ENCODE peak calls at places on chromosomes 7 and 10, in five cellular contexts. K is gastrocnemius medialis, X is lower lobe of right lung, M is GM12865, V is GM23338. T is an unnamed sample.

GRCh38 chr10:79349072-79349491 is 1.8 kb downstream of the PPIF start:
- DNase-seq in M (no peak), K (no peak), V (no peak), X (no peak), T (no peak)

GRCh38 chr7:106717997-106718871 is 57.3 kb upstream of the CCDC71L start:
- DNase-seq in X (no peak), V (peak; percentile 52), K (no peak), M (peak; percentile 71), T (peak; percentile 88)

GRCh38 chr7:66076459-66077329 is 1.1 kb downstream of the ASL start:
- DNase-seq in M (no peak), K (no peak), X (no peak), V (no peak), T (no peak)

GRCh38 chr10:35025916-35026315 is 64.2 kb downstream of the CUL2 start:
- DNase-seq in M (no peak), X (no peak), K (no peak), V (no peak), T (no peak)

GRCh38 chr10:30759423-30759822 is 129.9 kb upstream of the LYZL2 start:
- DNase-seq in M (no peak), X (no peak), V (no peak), K (no peak), T (no peak)

GRCh38 chr7:31145339-31145738 is 93.2 kb downstream of the ADCYAP1R1 start:
- DNase-seq in V (peak; percentile 36), X (no peak), K (no peak), M (no peak), T (no peak)

GRCh38 chr7:122628651-122629411 is 70.1 kb downstream of the RNF133 start:
- DNase-seq in K (no peak), V (no peak), X (no peak), M (no peak), T (no peak)

GRCh38 chr7:50153141-50153540 is 60.1 kb upstream of the ZPBP start:
- DNase-seq in V (no peak), M (peak; percentile 34), X (no peak), K (no peak), T (no peak)

GRCh38 chr7:51010534-51010933 is 227.8 kb upstream of the GRB10 start:
- DNase-seq in K (no peak), M (no peak), X (no peak), V (no peak), T (no peak)

GRCh38 chr10:13515467-13515866 is 13.3 kb downstream of the BEND7 start:
- DNase-seq in X (no peak), M (no peak), K (no peak), V (no peak), T (no peak)

GRCh38 chr7:44212018-44212417 is 11.2 kb downstream of the YKT6 start:
- DNase-seq in V (no peak), X (no peak), M (no peak), K (no peak), T (no peak)

GRCh38 chr10:43921881-43922280 is 273.2 kb upstream of the ZNF32 start:
- DNase-seq in M (no peak), V (no peak), X (no peak), K (no peak), T (no peak)

GRCh38 chr7:28618383-28618782 is 206.1 kb downstream of the CREB5 start:
- DNase-seq in V (no peak), M (no peak), X (no peak), K (no peak), T (no peak)

GRCh38 chr10:102599565-102600327 is 44.5 kb upstream of the TRIM8 start:
- DNase-seq in K (no peak), X (no peak), M (no peak), V (no peak), T (no peak)

GRCh38 chr7:132771301-132771730 is 195.0 kb upstream of the PLXNA4 start:
- DNase-seq in V (peak; percentile 21), M (no peak), K (no peak), X (no peak), T (no peak)

GRCh38 chr7:39133088-39133487 is 155.4 kb downstream of the POU6F2 start:
- DNase-seq in M (peak; percentile 2), X (no peak), K (no peak), V (no peak), T (no peak)

GRCh38 chr7:107133396-107133795 is 35.4 kb upstream of the HBP1 start:
- DNase-seq in V (no peak), K (no peak), X (no peak), M (no peak), T (no peak)

GRCh38 chr10:103798511-103798910 is 56.9 kb downstream of the SH3PXD2A start:
- DNase-seq in V (no peak), K (no peak), M (no peak), X (no peak), T (no peak)

GRCh38 chr10:24952701-24953349 is 419 bp upstream of the PRTFDC1 start:
- DNase-seq in X (peak; percentile 49), K (peak; percentile 23), M (peak; percentile 49), V (peak; percentile 79), T (no peak)

GRCh38 chr7:116598278-116598677 is 73.4 kb downstream of the CAV1 start:
- DNase-seq in M (peak; percentile 38), X (no peak), K (no peak), V (no peak), T (no peak)

GRCh38 chr7:95586951-95587301 is 9.4 kb downstream of the PDK4 start:
- DNase-seq in V (no peak), K (no peak), X (no peak), M (no peak), T (no peak)

GRCh38 chr7:3266240-3266639 is 34.8 kb upstream of the SDK1 start:
- DNase-seq in V (no peak), X (no peak), K (no peak), M (no peak), T (no peak)

GRCh38 chr10:74901240-74901827 is 74.9 kb downstream of the KAT6B start:
- DNase-seq in M (no peak), X (no peak), K (no peak), V (no peak), T (no peak)

GRCh38 chr7:66930341-66930740 is 9.3 kb downstream of the TMEM248 start:
- DNase-seq in M (no peak), X (no peak), V (peak; percentile 84), K (no peak), T (no peak)

GRCh38 chr10:94292448-94293118 is 70.2 kb downstream of the NOC3L start:
- DNase-seq in X (no peak), M (no peak), V (no peak), K (no peak), T (no peak)

GRCh38 chr10:98242823-98243222 is 25.2 kb downstream of the LOXL4 start:
- DNase-seq in M (no peak), K (no peak), V (no peak), X (no peak), T (no peak)
- TF ChIP-seq CTCF in M (no peak), K (no peak), V (peak; percentile 52), X (peak; percentile 31), T (peak; percentile 27)

DNA sequence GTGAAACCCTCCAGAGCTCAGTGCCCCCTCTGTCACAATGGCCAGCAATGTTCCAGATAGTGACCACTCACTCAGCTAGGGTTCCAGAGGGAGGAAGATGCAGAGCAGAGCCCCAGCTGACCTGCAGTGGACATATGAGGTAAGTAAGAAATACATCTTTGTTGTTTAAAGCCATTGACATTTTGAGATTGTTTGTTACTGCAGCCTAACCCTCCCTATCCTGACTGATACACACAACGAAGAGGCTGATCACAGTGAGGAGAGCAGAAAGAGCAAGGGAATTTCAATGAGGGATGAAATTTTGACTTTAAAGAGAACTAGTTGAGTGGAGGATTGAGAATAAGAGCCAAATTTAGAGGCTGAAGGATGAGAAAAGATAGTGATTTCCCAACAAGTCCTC is 51.3 kb upstream of the LRGUK start:
- DNase-seq in K (no peak), X (no peak), M (no peak), V (no peak), T (no peak)
- TF ChIP-seq CTCF in K (no peak), X (no peak), M (no peak), V (no peak), T (no peak)

GRCh38 chr10:132562177-132562915 is 24.8 kb downstream of the INPP5A start:
- DNase-seq in V (no peak), M (no peak), K (no peak), X (no peak), T (peak; percentile 36)

GRCh38 chr10:132557696-132558515 is 20.3 kb downstream of the INPP5A start:
- DNase-seq in V (no peak), K (no peak), M (no peak), X (no peak), T (no peak)

GRCh38 chr10:132559538-132559937 is 22.0 kb downstream of the INPP5A start:
- DNase-seq in V (no peak), M (no peak), K (no peak), X (no peak), T (no peak)

GRCh38 chr10:132558516-132559413 is 21.2 kb downstream of the INPP5A start:
- DNase-seq in K (no peak), V (no peak), X (no peak), M (no peak), T (peak; percentile 46)

GRCh38 chr10:132560248-132560731 is 22.7 kb downstream of the INPP5A start:
- DNase-seq in X (no peak), M (no peak), K (no peak), V (no peak), T (peak; percentile 73)
- TF ChIP-seq CTCF in X (no peak), M (no peak), K (no peak), V (no peak), T (no peak)

DNA sequence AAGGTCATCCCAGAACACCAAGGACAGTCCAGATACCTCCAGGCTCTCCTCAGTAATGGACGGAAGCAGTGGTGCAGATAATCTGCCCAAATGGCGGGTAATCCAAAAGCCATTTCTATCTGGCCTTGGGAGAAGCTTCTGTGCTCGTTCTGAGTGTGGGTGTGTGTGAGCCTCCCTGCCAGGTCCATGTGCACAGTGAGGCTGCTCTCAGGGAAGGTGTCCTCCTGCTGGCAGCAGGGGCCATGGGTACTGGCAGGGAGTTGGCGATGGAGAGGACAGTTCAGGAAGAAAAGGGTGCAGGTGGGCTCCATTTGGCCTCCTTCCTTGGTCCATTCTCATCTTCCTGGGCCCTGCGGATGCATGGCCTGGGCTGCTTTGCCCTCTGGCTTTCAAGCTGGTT is 15.6 kb upstream of the TEX36 start:
- DNase-seq in M (no peak), K (no peak), X (no peak), V (no peak), T (no peak)
- TF ChIP-seq CTCF in M (no peak), K (no peak), X (no peak), V (no peak), T (no peak)

GRCh38 chr10:91632671-91633550 is at the start of gene PPP1R3C:
- DNase-seq in K (peak; percentile 94), V (peak; percentile 92), X (peak; percentile 84), M (peak; percentile 33), T (no peak)
- TF ChIP-seq CTCF in K (peak; percentile 21), V (peak; percentile 24), X (peak; percentile 38), M (peak; percentile 15), T (no peak)